ENCODE peak calls at places on chromosomes 1 and 21, in five cellular contexts. One of them, this sample, is unnamed.

GRCh38 chr21:46063734-46064680 is 33.9 kb upstream of the COL6A2 start:
- DNase-seq in fibroblast of pulmonary artery: no peak
- DNase-seq in heart right ventricle: no peak
- DNase-seq in MM.1S: no peak
- DNase-seq in mammary epithelial cell: no peak
- DNase-seq in this sample: no peak

GRCh38 chr1:154760469-154760933 is 109.6 kb downstream of the KCNN3 start:
- DNase-seq in fibroblast of pulmonary artery: peak; percentile 10
- DNase-seq in MM.1S: no peak
- DNase-seq in mammary epithelial cell: peak; percentile 30
- DNase-seq in heart right ventricle: peak; percentile 46
- DNase-seq in this sample: no peak

GRCh38 chr1:208807446-208808117 is 563.4 kb upstream of the PLXNA2 start:
- DNase-seq in MM.1S: no peak
- DNase-seq in fibroblast of pulmonary artery: no peak
- DNase-seq in mammary epithelial cell: peak; percentile 96
- DNase-seq in heart right ventricle: no peak
- DNase-seq in this sample: no peak

GRCh38 chr1:98048234-98048633 is 127.4 kb upstream of the DPYD start:
- DNase-seq in heart right ventricle: peak; percentile 76
- DNase-seq in mammary epithelial cell: peak; percentile 82
- DNase-seq in fibroblast of pulmonary artery: peak; percentile 93
- DNase-seq in MM.1S: peak; percentile 55
- DNase-seq in this sample: peak; percentile 90

GRCh38 chr1:214550339-214551051 is 907 bp downstream of the PTPN14 start:
- DNase-seq in MM.1S: no peak
- DNase-seq in heart right ventricle: peak; percentile 14
- DNase-seq in fibroblast of pulmonary artery: no peak
- DNase-seq in mammary epithelial cell: no peak
- DNase-seq in this sample: no peak

GRCh38 chr1:232613752-232614381 is 16.1 kb downstream of the SIPA1L2 start:
- DNase-seq in MM.1S: no peak
- DNase-seq in fibroblast of pulmonary artery: peak; percentile 86
- DNase-seq in mammary epithelial cell: peak; percentile 91
- DNase-seq in heart right ventricle: no peak
- DNase-seq in this sample: peak; percentile 70

GRCh38 chr21:31110430-31110829 is 72.2 kb upstream of the KRTAP19-8 start:
- DNase-seq in heart right ventricle: no peak
- DNase-seq in MM.1S: no peak
- DNase-seq in fibroblast of pulmonary artery: no peak
- DNase-seq in mammary epithelial cell: no peak
- DNase-seq in this sample: no peak

GRCh38 chr21:46069719-46070279 is 28.1 kb upstream of the COL6A2 start:
- DNase-seq in fibroblast of pulmonary artery: no peak
- DNase-seq in MM.1S: no peak
- DNase-seq in mammary epithelial cell: no peak
- DNase-seq in heart right ventricle: no peak
- DNase-seq in this sample: no peak

DNA sequence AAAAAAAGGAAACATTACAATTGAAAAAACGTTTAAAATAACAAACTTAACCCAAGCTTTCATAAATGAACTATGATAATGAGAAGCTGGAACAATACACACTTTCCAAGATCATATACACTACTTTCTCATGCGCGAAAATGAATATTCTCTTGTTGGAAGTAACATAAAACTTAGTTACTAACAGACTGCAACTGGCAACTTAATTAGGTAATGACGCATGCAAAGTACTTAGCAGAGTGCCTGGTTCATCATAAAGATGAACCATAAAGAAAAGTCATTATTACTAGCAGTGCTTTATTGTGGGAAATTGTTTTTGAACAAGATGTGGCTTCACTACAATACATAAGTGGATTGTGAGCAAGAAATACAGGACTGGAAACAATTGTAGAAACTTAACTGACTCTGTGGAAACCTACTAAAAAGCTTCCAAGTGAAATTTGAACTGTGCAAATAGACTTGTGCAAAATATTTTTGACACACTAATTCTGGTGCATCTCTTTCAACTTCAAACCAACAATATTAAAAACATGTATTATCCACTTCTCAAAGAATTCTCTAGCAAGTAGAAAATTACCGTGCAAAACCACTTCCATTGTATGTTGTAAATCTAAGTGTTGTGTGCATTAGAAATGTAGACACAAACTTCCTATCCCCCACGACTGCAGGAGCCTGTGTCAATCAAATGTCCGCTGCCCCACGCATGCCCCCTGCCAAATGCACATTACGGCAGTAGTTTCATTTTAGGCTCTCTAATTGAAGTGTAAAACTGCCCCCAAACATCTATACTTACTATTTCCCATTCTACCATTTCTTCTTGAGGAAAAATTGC is 2.0 kb downstream of the ARHGAP29 start:
- DNase-seq in heart right ventricle: no peak
- DNase-seq in mammary epithelial cell: no peak
- DNase-seq in MM.1S: no peak
- DNase-seq in fibroblast of pulmonary artery: peak; percentile 31
- DNase-seq in this sample: peak; percentile 39
- H3K4me3 ChIP-seq in heart right ventricle: peak overlapping the region; percentile 84
- H3K4me3 ChIP-seq in mammary epithelial cell: peak overlapping the region; percentile 96
- H3K4me3 ChIP-seq in MM.1S: no peak overlapping the region
- H3K4me3 ChIP-seq in fibroblast of pulmonary artery: peak overlapping the region; percentile 93
- H3K4me3 ChIP-seq in this sample: peak overlapping the region; percentile 80

GRCh38 chr1:235799264-235799663 is 67.4 kb downstream of the LYST start:
- DNase-seq in mammary epithelial cell: no peak
- DNase-seq in heart right ventricle: no peak
- DNase-seq in fibroblast of pulmonary artery: no peak
- DNase-seq in MM.1S: no peak
- DNase-seq in this sample: no peak

GRCh38 chr1:235808226-235808625 is 58.5 kb downstream of the LYST start:
- DNase-seq in mammary epithelial cell: no peak
- DNase-seq in MM.1S: no peak
- DNase-seq in fibroblast of pulmonary artery: no peak
- DNase-seq in heart right ventricle: no peak
- DNase-seq in this sample: no peak

GRCh38 chr1:235806128-235806527 is 60.6 kb downstream of the LYST start:
- DNase-seq in heart right ventricle: no peak
- DNase-seq in MM.1S: no peak
- DNase-seq in fibroblast of pulmonary artery: no peak
- DNase-seq in mammary epithelial cell: no peak
- DNase-seq in this sample: no peak

GRCh38 chr1:235802901-235803423 is 63.7 kb downstream of the LYST start:
- DNase-seq in heart right ventricle: no peak
- DNase-seq in MM.1S: no peak
- DNase-seq in mammary epithelial cell: no peak
- DNase-seq in fibroblast of pulmonary artery: no peak
- DNase-seq in this sample: no peak
- TF ChIP-seq CTCF in heart right ventricle: no peak
- TF ChIP-seq CTCF in MM.1S: no peak
- TF ChIP-seq CTCF in mammary epithelial cell: no peak
- TF ChIP-seq CTCF in fibroblast of pulmonary artery: no peak
- TF ChIP-seq CTCF in this sample: no peak

GRCh38 chr1:61184035-61184713 is 101.8 kb downstream of the NFIA start:
- DNase-seq in MM.1S: no peak
- DNase-seq in mammary epithelial cell: peak; percentile 11
- DNase-seq in heart right ventricle: peak; percentile 95
- DNase-seq in fibroblast of pulmonary artery: peak; percentile 96
- DNase-seq in this sample: peak; percentile 94
- H3K4me3 ChIP-seq in MM.1S: no peak overlapping the region
- H3K4me3 ChIP-seq in mammary epithelial cell: no peak overlapping the region
- H3K4me3 ChIP-seq in heart right ventricle: peak overlapping the region; percentile 57
- H3K4me3 ChIP-seq in fibroblast of pulmonary artery: peak overlapping the region; percentile 9
- H3K4me3 ChIP-seq in this sample: peak overlapping the region; percentile 13

DNA sequence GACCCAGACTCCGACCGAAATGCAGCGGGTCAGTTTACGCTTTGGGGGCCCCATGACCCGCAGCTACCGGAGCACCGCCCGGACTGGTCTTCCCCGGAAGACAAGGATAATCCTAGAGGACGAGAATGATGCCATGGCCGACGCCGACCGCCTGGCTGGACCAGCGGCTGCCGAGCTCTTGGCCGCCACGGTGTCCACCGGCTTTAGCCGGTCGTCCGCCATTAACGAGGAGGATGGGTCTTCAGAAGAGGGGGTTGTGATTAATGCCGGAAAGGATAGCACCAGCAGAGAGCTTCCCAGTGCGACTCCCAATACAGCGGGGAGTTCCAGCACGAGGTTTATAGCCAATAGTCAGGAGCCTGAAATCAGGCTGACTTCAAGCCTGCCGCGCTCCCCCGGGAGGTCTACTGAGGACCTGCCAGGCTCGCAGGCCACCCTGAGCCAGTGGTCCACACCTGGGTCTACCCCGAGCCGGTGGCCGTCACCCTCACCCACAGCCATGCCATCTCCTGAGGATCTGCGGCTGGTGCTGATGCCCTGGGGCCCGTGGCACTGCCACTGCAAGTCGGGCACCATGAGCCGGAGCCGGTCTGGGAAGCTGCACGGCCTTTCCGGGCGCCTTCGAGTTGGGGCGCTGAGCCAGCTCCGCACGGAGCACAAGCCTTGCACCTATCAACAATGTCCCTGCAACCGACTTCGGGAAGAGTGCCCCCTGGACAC is 534 bp downstream of the C1orf56 start:
- DNase-seq in heart right ventricle: peak; percentile 73
- DNase-seq in mammary epithelial cell: peak; percentile 53
- DNase-seq in fibroblast of pulmonary artery: peak; percentile 72
- DNase-seq in MM.1S: peak; percentile 39
- DNase-seq in this sample: peak; percentile 72
- TF ChIP-seq CTCF in heart right ventricle: peak; percentile 66
- TF ChIP-seq CTCF in mammary epithelial cell: peak; percentile 56
- TF ChIP-seq CTCF in fibroblast of pulmonary artery: peak; percentile 56
- TF ChIP-seq CTCF in MM.1S: peak; percentile 54
- TF ChIP-seq CTCF in this sample: peak; percentile 53

GRCh38 chr21:39736716-39737115 is 8.3 kb upstream of the IGSF5 start:
- DNase-seq in MM.1S: no peak
- DNase-seq in mammary epithelial cell: no peak
- DNase-seq in heart right ventricle: no peak
- DNase-seq in fibroblast of pulmonary artery: no peak
- DNase-seq in this sample: no peak
- H3K4me3 ChIP-seq in MM.1S: no peak overlapping the region
- H3K4me3 ChIP-seq in mammary epithelial cell: no peak overlapping the region
- H3K4me3 ChIP-seq in heart right ventricle: no peak overlapping the region
- H3K4me3 ChIP-seq in fibroblast of pulmonary artery: no peak overlapping the region
- H3K4me3 ChIP-seq in this sample: no peak overlapping the region

GRCh38 chr1:95953005-95953404 is 719.0 kb downstream of the RWDD3 start:
- DNase-seq in heart right ventricle: no peak
- DNase-seq in fibroblast of pulmonary artery: peak; percentile 23
- DNase-seq in MM.1S: no peak
- DNase-seq in mammary epithelial cell: no peak
- DNase-seq in this sample: peak; percentile 9
- TF ChIP-seq CTCF in heart right ventricle: peak; percentile 40
- TF ChIP-seq CTCF in fibroblast of pulmonary artery: peak; percentile 9
- TF ChIP-seq CTCF in MM.1S: no peak
- TF ChIP-seq CTCF in mammary epithelial cell: no peak
- TF ChIP-seq CTCF in this sample: no peak

DNA sequence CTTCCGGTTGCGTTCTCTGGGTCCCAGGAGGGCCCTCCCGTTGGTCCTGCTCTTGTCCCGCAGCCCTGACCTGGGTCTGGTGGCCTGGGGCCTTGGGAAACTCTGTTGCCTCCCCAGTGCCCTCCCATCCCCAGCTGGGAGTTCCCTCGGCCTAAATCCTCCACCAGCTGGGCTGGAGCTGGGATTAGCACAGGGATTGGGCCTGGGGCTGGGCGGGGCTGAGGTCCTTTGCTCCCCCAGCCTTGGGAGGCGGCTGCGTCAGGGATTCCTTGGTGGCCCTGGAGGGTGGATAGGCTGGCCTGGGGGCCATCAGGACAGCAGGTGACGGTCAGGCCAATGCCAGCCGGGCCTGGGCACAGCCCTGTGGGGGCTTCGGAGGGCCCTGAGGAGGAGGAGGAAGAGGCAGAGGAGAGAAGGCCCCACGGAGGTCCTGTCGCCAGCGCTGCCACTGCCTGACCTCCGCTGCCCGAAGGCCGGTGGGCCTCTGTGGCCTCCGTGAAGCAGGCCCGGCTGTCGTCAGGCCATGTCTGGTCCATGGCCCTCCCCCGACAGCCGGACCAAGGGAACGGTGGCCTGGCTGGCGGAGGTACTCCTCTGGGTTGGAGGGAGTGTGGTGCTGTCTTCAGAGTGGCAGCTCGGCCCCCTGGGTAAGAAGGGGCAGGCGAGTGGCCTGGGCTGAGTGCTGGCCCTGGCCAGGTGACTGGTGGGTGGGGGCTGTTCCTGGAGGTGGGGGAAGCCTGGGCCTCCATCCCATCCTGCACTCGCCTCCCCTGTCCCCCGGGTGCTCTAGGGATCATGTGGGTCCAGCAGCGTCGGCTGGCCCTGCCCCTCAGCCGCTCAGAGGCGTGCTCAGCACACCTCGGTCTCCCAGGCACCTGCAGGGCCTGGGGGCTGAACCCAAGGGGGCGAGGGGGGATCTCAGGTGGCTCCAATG is at the start of gene PLCH2:
- DNase-seq in MM.1S: no peak
- DNase-seq in fibroblast of pulmonary artery: no peak
- DNase-seq in mammary epithelial cell: no peak
- DNase-seq in heart right ventricle: no peak
- DNase-seq in this sample: no peak
- H3K4me3 ChIP-seq in MM.1S: no peak within 1 kb of the TSS
- H3K4me3 ChIP-seq in fibroblast of pulmonary artery: no peak within 1 kb of the TSS
- H3K4me3 ChIP-seq in mammary epithelial cell: no peak within 1 kb of the TSS
- H3K4me3 ChIP-seq in heart right ventricle: no peak within 1 kb of the TSS
- H3K4me3 ChIP-seq in this sample: no peak within 1 kb of the TSS